ENCODE peak calls at places on chromosomes 4 and X, in seven cellular contexts. One of them, this sample, is unnamed.

GRCh38 chr4:144410230-144410783 is 235.6 kb upstream of the HHIP start:
- DNase-seq in tibial artery: no peak
- DNase-seq in PC-3: no peak
- DNase-seq in transverse colon: no peak
- DNase-seq in adrenal gland: no peak
- DNase-seq in upper lobe of right lung: no peak
- DNase-seq in Peyer's patch: no peak
- DNase-seq in this sample: no peak

GRCh38 chr4:2371765-2372487 is 46.5 kb downstream of the ZFYVE28 start:
- DNase-seq in tibial artery: no peak
- DNase-seq in PC-3: no peak
- DNase-seq in transverse colon: no peak
- DNase-seq in adrenal gland: no peak
- DNase-seq in upper lobe of right lung: no peak
- DNase-seq in Peyer's patch: peak
- DNase-seq in this sample: no peak

GRCh38 chr4:182144621-182145359 is 98.4 kb upstream of the TENM3 start:
- DNase-seq in tibial artery: no peak
- DNase-seq in PC-3: no peak
- DNase-seq in transverse colon: no peak
- DNase-seq in adrenal gland: no peak
- DNase-seq in upper lobe of right lung: no peak
- DNase-seq in Peyer's patch: peak
- DNase-seq in this sample: no peak

GRCh38 chrX:152926279-152926678 is 28.4 kb downstream of the ZNF185 start:
- DNase-seq in tibial artery: no peak
- DNase-seq in PC-3: peak
- DNase-seq in transverse colon: peak
- DNase-seq in adrenal gland: peak
- DNase-seq in upper lobe of right lung: no peak
- DNase-seq in Peyer's patch: no peak
- DNase-seq in this sample: no peak

GRCh38 chr4:37827030-37827705 is 682 bp downstream of the PGM2 start:
- DNase-seq in tibial artery: no peak
- DNase-seq in PC-3: peak
- DNase-seq in transverse colon: peak
- DNase-seq in adrenal gland: no peak
- DNase-seq in upper lobe of right lung: no peak
- DNase-seq in Peyer's patch: no peak
- DNase-seq in this sample: no peak

GRCh38 chr4:108168672-108169562 is at the start of gene LEF1:
- DNase-seq in tibial artery: no peak
- DNase-seq in PC-3: peak
- DNase-seq in transverse colon: peak
- DNase-seq in adrenal gland: peak
- DNase-seq in upper lobe of right lung: peak
- DNase-seq in Peyer's patch: peak
- DNase-seq in this sample: peak

GRCh38 chr4:181301735-181302380 is 941.3 kb upstream of the TENM3 start:
- DNase-seq in tibial artery: no peak
- DNase-seq in PC-3: peak
- DNase-seq in transverse colon: peak
- DNase-seq in adrenal gland: no peak
- DNase-seq in upper lobe of right lung: peak
- DNase-seq in Peyer's patch: peak
- DNase-seq in this sample: no peak

GRCh38 chrX:115650916-115651315 is 89.9 kb downstream of the PLS3 start:
- DNase-seq in tibial artery: no peak
- DNase-seq in PC-3: peak
- DNase-seq in transverse colon: peak
- DNase-seq in adrenal gland: peak
- DNase-seq in upper lobe of right lung: no peak
- DNase-seq in Peyer's patch: no peak
- DNase-seq in this sample: no peak

GRCh38 chr4:15245006-15245530 is 182.8 kb upstream of the C1QTNF7 start:
- DNase-seq in tibial artery: no peak
- DNase-seq in PC-3: no peak
- DNase-seq in transverse colon: no peak
- DNase-seq in adrenal gland: no peak
- DNase-seq in upper lobe of right lung: no peak
- DNase-seq in Peyer's patch: no peak
- DNase-seq in this sample: no peak

GRCh38 chr4:15241946-15242345 is 185.9 kb upstream of the C1QTNF7 start:
- DNase-seq in tibial artery: no peak
- DNase-seq in PC-3: no peak
- DNase-seq in transverse colon: no peak
- DNase-seq in adrenal gland: no peak
- DNase-seq in upper lobe of right lung: no peak
- DNase-seq in Peyer's patch: no peak
- DNase-seq in this sample: no peak

GRCh38 chr4:15240764-15241163 is 187.1 kb upstream of the C1QTNF7 start:
- DNase-seq in tibial artery: no peak
- DNase-seq in PC-3: peak
- DNase-seq in transverse colon: no peak
- DNase-seq in adrenal gland: no peak
- DNase-seq in upper lobe of right lung: no peak
- DNase-seq in Peyer's patch: no peak
- DNase-seq in this sample: no peak

GRCh38 chr4:15239866-15240265 is 188.0 kb upstream of the C1QTNF7 start:
- DNase-seq in tibial artery: no peak
- DNase-seq in PC-3: peak
- DNase-seq in transverse colon: no peak
- DNase-seq in adrenal gland: peak
- DNase-seq in upper lobe of right lung: no peak
- DNase-seq in Peyer's patch: no peak
- DNase-seq in this sample: no peak

GRCh38 chr4:15244354-15244753 is 183.5 kb upstream of the C1QTNF7 start:
- DNase-seq in tibial artery: no peak
- DNase-seq in PC-3: peak
- DNase-seq in transverse colon: no peak
- DNase-seq in adrenal gland: no peak
- DNase-seq in upper lobe of right lung: no peak
- DNase-seq in Peyer's patch: no peak
- DNase-seq in this sample: no peak
- H3K27ac ChIP-seq in tibial artery: no peak
- H3K27ac ChIP-seq in PC-3: no peak
- H3K27ac ChIP-seq in transverse colon: no peak
- H3K27ac ChIP-seq in adrenal gland: no peak
- H3K27ac ChIP-seq in upper lobe of right lung: no peak
- H3K27ac ChIP-seq in Peyer's patch: no peak
- H3K27ac ChIP-seq in this sample: no peak

GRCh38 chrX:47194388-47194787 is 759 bp downstream of the UBA1 start:
- DNase-seq in tibial artery: no peak
- DNase-seq in PC-3: no peak
- DNase-seq in transverse colon: no peak
- DNase-seq in adrenal gland: no peak
- DNase-seq in upper lobe of right lung: no peak
- DNase-seq in Peyer's patch: no peak
- DNase-seq in this sample: no peak
- H3K27ac ChIP-seq in tibial artery: peak
- H3K27ac ChIP-seq in PC-3: peak
- H3K27ac ChIP-seq in transverse colon: peak
- H3K27ac ChIP-seq in adrenal gland: peak
- H3K27ac ChIP-seq in upper lobe of right lung: peak
- H3K27ac ChIP-seq in Peyer's patch: peak
- H3K27ac ChIP-seq in this sample: peak

GRCh38 chr4:57127361-57127760 is 17.2 kb upstream of the IGFBP7 start:
- DNase-seq in tibial artery: no peak
- DNase-seq in PC-3: no peak
- DNase-seq in transverse colon: no peak
- DNase-seq in adrenal gland: no peak
- DNase-seq in upper lobe of right lung: no peak
- DNase-seq in Peyer's patch: no peak
- DNase-seq in this sample: no peak
- H3K27ac ChIP-seq in tibial artery: no peak
- H3K27ac ChIP-seq in PC-3: no peak
- H3K27ac ChIP-seq in transverse colon: no peak
- H3K27ac ChIP-seq in adrenal gland: no peak
- H3K27ac ChIP-seq in upper lobe of right lung: no peak
- H3K27ac ChIP-seq in Peyer's patch: no peak
- H3K27ac ChIP-seq in this sample: no peak

GRCh38 chr4:149175549-149175948 is 640.1 kb downstream of the IQCM start:
- DNase-seq in tibial artery: no peak
- DNase-seq in PC-3: no peak
- DNase-seq in transverse colon: no peak
- DNase-seq in adrenal gland: no peak
- DNase-seq in upper lobe of right lung: no peak
- DNase-seq in Peyer's patch: no peak
- DNase-seq in this sample: no peak

GRCh38 chr4:149176019-149176418 is 639.6 kb downstream of the IQCM start:
- DNase-seq in tibial artery: no peak
- DNase-seq in PC-3: peak
- DNase-seq in transverse colon: peak
- DNase-seq in adrenal gland: no peak
- DNase-seq in upper lobe of right lung: peak
- DNase-seq in Peyer's patch: peak
- DNase-seq in this sample: peak

GRCh38 chr4:149168645-149169044 is 647.0 kb downstream of the IQCM start:
- DNase-seq in tibial artery: no peak
- DNase-seq in PC-3: no peak
- DNase-seq in transverse colon: no peak
- DNase-seq in adrenal gland: no peak
- DNase-seq in upper lobe of right lung: no peak
- DNase-seq in Peyer's patch: no peak
- DNase-seq in this sample: no peak

GRCh38 chr4:149173241-149174013 is 642.2 kb downstream of the IQCM start:
- DNase-seq in tibial artery: no peak
- DNase-seq in PC-3: no peak
- DNase-seq in transverse colon: no peak
- DNase-seq in adrenal gland: no peak
- DNase-seq in upper lobe of right lung: no peak
- DNase-seq in Peyer's patch: no peak
- DNase-seq in this sample: no peak
- H3K27ac ChIP-seq in tibial artery: no peak
- H3K27ac ChIP-seq in PC-3: no peak
- H3K27ac ChIP-seq in transverse colon: no peak
- H3K27ac ChIP-seq in adrenal gland: no peak
- H3K27ac ChIP-seq in upper lobe of right lung: no peak
- H3K27ac ChIP-seq in Peyer's patch: no peak
- H3K27ac ChIP-seq in this sample: no peak

DNA sequence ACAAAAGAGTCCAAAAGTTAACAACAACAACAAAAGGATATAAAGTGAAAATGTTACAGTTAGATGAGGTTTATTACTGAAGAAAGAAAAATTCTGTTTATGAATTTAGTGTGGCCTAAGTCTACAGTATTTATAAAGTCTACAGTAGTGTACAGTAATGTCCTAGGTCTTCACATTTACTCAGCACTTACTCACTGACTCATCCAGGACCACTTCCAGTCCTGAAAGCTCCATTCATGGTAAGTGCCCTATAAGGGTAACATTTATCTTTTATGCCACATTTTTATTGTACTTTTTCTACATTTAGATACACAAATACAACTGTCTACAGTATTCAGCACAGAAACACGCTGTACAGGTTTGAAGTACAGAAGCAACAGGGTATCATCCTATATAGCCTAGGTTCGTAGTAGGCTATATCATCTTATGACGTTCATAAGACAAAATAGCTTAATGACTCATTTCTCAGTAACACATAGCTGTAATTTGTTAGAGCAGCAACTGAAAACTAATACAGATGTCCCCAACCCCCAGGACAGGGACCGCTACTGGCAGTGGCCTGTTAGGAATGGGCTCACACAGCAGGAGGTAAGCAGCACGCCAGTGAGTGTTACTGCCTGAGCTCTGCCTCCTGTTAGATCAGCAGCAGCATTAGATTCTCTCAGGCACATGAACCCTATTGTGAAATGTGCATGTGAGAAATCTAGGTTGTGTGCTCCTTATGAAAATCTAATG is 61.3 kb downstream of the CENPC start:
- DNase-seq in tibial artery: no peak
- DNase-seq in PC-3: no peak
- DNase-seq in transverse colon: no peak
- DNase-seq in adrenal gland: no peak
- DNase-seq in upper lobe of right lung: no peak
- DNase-seq in Peyer's patch: no peak
- DNase-seq in this sample: no peak
- H3K27ac ChIP-seq in tibial artery: no peak
- H3K27ac ChIP-seq in PC-3: no peak
- H3K27ac ChIP-seq in transverse colon: no peak
- H3K27ac ChIP-seq in adrenal gland: no peak
- H3K27ac ChIP-seq in upper lobe of right lung: no peak
- H3K27ac ChIP-seq in Peyer's patch: no peak
- H3K27ac ChIP-seq in this sample: no peak

GRCh38 chrX:136261316-136261715 is 10.1 kb upstream of the MAP7D3 start:
- DNase-seq in tibial artery: no peak
- DNase-seq in PC-3: peak
- DNase-seq in transverse colon: no peak
- DNase-seq in adrenal gland: no peak
- DNase-seq in upper lobe of right lung: no peak
- DNase-seq in Peyer's patch: no peak
- DNase-seq in this sample: no peak
- H3K27ac ChIP-seq in tibial artery: peak
- H3K27ac ChIP-seq in PC-3: peak
- H3K27ac ChIP-seq in transverse colon: no peak
- H3K27ac ChIP-seq in adrenal gland: no peak
- H3K27ac ChIP-seq in upper lobe of right lung: no peak
- H3K27ac ChIP-seq in Peyer's patch: no peak
- H3K27ac ChIP-seq in this sample: no peak

This sample was measured in left lung.